ENCODE peak calls at places on chromosomes 13 and 19, in ten cellular contexts. One of them, this sample, is unnamed.

GRCh38 chr13:97385146-97385545 is 48.8 kb upstream of the RAP2A start:
- DNase-seq in NCI-H1436: no peak
- DNase-seq in HTR-8/SVneo: no peak
- DNase-seq in transverse colon: no peak
- DNase-seq in A172: no peak
- DNase-seq in stimulated activated naive CD8-positive, alpha-beta T cell treated with anti-CD3 and anti-CD28 coated beads, Interleukin-15, amount 100 ng/mL, for 72 hours: no peak
- DNase-seq in cardiac fibroblast: no peak
- DNase-seq in T-helper 9 cell: no peak
- DNase-seq in SW 1271: no peak
- DNase-seq in uterus: no peak
- DNase-seq in this sample: no peak

GRCh38 chr13:57557979-57558529 is 73.5 kb upstream of the PCDH17 start:
- DNase-seq in NCI-H1436: peak; percentile 18
- DNase-seq in HTR-8/SVneo: no peak
- DNase-seq in transverse colon: no peak
- DNase-seq in A172: no peak
- DNase-seq in stimulated activated naive CD8-positive, alpha-beta T cell treated with anti-CD3 and anti-CD28 coated beads, Interleukin-15, amount 100 ng/mL, for 72 hours: no peak
- DNase-seq in cardiac fibroblast: peak; percentile 9
- DNase-seq in T-helper 9 cell: no peak
- DNase-seq in SW 1271: no peak
- DNase-seq in uterus: no peak
- DNase-seq in this sample: no peak

GRCh38 chr19:45769821-45770191 is 754 bp upstream of the SIX5 start:
- DNase-seq in NCI-H1436: no peak
- DNase-seq in HTR-8/SVneo: no peak
- DNase-seq in transverse colon: peak; percentile 65
- DNase-seq in A172: peak; percentile 31
- DNase-seq in stimulated activated naive CD8-positive, alpha-beta T cell treated with anti-CD3 and anti-CD28 coated beads, Interleukin-15, amount 100 ng/mL, for 72 hours: peak; percentile 76
- DNase-seq in cardiac fibroblast: peak; percentile 65
- DNase-seq in T-helper 9 cell: peak; percentile 47
- DNase-seq in SW 1271: no peak
- DNase-seq in uterus: peak; percentile 72
- DNase-seq in this sample: peak; percentile 84

GRCh38 chr19:53980553-53981407 is 10.7 kb upstream of the CACNG6 start:
- DNase-seq in NCI-H1436: no peak
- DNase-seq in HTR-8/SVneo: peak; percentile 69
- DNase-seq in transverse colon: no peak
- DNase-seq in A172: peak; percentile 98
- DNase-seq in stimulated activated naive CD8-positive, alpha-beta T cell treated with anti-CD3 and anti-CD28 coated beads, Interleukin-15, amount 100 ng/mL, for 72 hours: no peak
- DNase-seq in cardiac fibroblast: peak; percentile 87
- DNase-seq in T-helper 9 cell: no peak
- DNase-seq in SW 1271: peak; percentile 60
- DNase-seq in uterus: no peak
- DNase-seq in this sample: no peak

GRCh38 chr19:55418185-55418584 is 10.6 kb upstream of the UBE2S start:
- DNase-seq in NCI-H1436: peak; percentile 71
- DNase-seq in HTR-8/SVneo: peak; percentile 89
- DNase-seq in transverse colon: peak; percentile 64
- DNase-seq in A172: peak; percentile 90
- DNase-seq in stimulated activated naive CD8-positive, alpha-beta T cell treated with anti-CD3 and anti-CD28 coated beads, Interleukin-15, amount 100 ng/mL, for 72 hours: peak; percentile 47
- DNase-seq in cardiac fibroblast: peak; percentile 89
- DNase-seq in T-helper 9 cell: peak; percentile 30
- DNase-seq in SW 1271: peak; percentile 32
- DNase-seq in uterus: peak; percentile 33
- DNase-seq in this sample: no peak

GRCh38 chr19:33868821-33869412 is 72.2 kb downstream of the KCTD15 start:
- DNase-seq in NCI-H1436: no peak
- DNase-seq in HTR-8/SVneo: no peak
- DNase-seq in transverse colon: peak; percentile 14
- DNase-seq in A172: no peak
- DNase-seq in stimulated activated naive CD8-positive, alpha-beta T cell treated with anti-CD3 and anti-CD28 coated beads, Interleukin-15, amount 100 ng/mL, for 72 hours: no peak
- DNase-seq in cardiac fibroblast: peak; percentile 13
- DNase-seq in T-helper 9 cell: no peak
- DNase-seq in SW 1271: no peak
- DNase-seq in uterus: peak; percentile 24
- DNase-seq in this sample: no peak

GRCh38 chr13:91045351-91046034 is 302.0 kb upstream of the MIR17HG start:
- DNase-seq in NCI-H1436: no peak
- DNase-seq in HTR-8/SVneo: peak; percentile 3
- DNase-seq in transverse colon: no peak
- DNase-seq in A172: peak; percentile 4
- DNase-seq in stimulated activated naive CD8-positive, alpha-beta T cell treated with anti-CD3 and anti-CD28 coated beads, Interleukin-15, amount 100 ng/mL, for 72 hours: no peak
- DNase-seq in cardiac fibroblast: no peak
- DNase-seq in T-helper 9 cell: no peak
- DNase-seq in SW 1271: no peak
- DNase-seq in uterus: no peak
- DNase-seq in this sample: no peak

GRCh38 chr19:15656467-15656866 is 15.8 kb downstream of the CYP4F3 start:
- DNase-seq in NCI-H1436: no peak
- DNase-seq in HTR-8/SVneo: no peak
- DNase-seq in transverse colon: no peak
- DNase-seq in A172: no peak
- DNase-seq in stimulated activated naive CD8-positive, alpha-beta T cell treated with anti-CD3 and anti-CD28 coated beads, Interleukin-15, amount 100 ng/mL, for 72 hours: no peak
- DNase-seq in cardiac fibroblast: no peak
- DNase-seq in T-helper 9 cell: no peak
- DNase-seq in SW 1271: no peak
- DNase-seq in uterus: no peak
- DNase-seq in this sample: no peak

GRCh38 chr13:43835701-43836100 is 43.8 kb downstream of the CCDC122 start:
- DNase-seq in NCI-H1436: no peak
- DNase-seq in HTR-8/SVneo: no peak
- DNase-seq in transverse colon: no peak
- DNase-seq in A172: peak; percentile 28
- DNase-seq in stimulated activated naive CD8-positive, alpha-beta T cell treated with anti-CD3 and anti-CD28 coated beads, Interleukin-15, amount 100 ng/mL, for 72 hours: no peak
- DNase-seq in cardiac fibroblast: peak; percentile 61
- DNase-seq in T-helper 9 cell: no peak
- DNase-seq in SW 1271: no peak
- DNase-seq in uterus: no peak
- DNase-seq in this sample: no peak

GRCh38 chr13:24606486-24607170 is 73.6 kb upstream of the ATP12A start:
- DNase-seq in NCI-H1436: no peak
- DNase-seq in HTR-8/SVneo: no peak
- DNase-seq in transverse colon: no peak
- DNase-seq in A172: no peak
- DNase-seq in stimulated activated naive CD8-positive, alpha-beta T cell treated with anti-CD3 and anti-CD28 coated beads, Interleukin-15, amount 100 ng/mL, for 72 hours: no peak
- DNase-seq in cardiac fibroblast: no peak
- DNase-seq in T-helper 9 cell: no peak
- DNase-seq in SW 1271: no peak
- DNase-seq in uterus: no peak
- DNase-seq in this sample: no peak

GRCh38 chr13:51230473-51231105 is 8.4 kb downstream of the FAM124A start:
- DNase-seq in NCI-H1436: no peak
- DNase-seq in HTR-8/SVneo: no peak
- DNase-seq in transverse colon: peak; percentile 53
- DNase-seq in A172: no peak
- DNase-seq in stimulated activated naive CD8-positive, alpha-beta T cell treated with anti-CD3 and anti-CD28 coated beads, Interleukin-15, amount 100 ng/mL, for 72 hours: no peak
- DNase-seq in cardiac fibroblast: peak; percentile 36
- DNase-seq in T-helper 9 cell: no peak
- DNase-seq in SW 1271: no peak
- DNase-seq in uterus: peak; percentile 83
- DNase-seq in this sample: peak; percentile 75

GRCh38 chr13:22948421-22948820 is 232.4 kb upstream of the SGCG start:
- DNase-seq in NCI-H1436: no peak
- DNase-seq in HTR-8/SVneo: no peak
- DNase-seq in transverse colon: no peak
- DNase-seq in A172: no peak
- DNase-seq in stimulated activated naive CD8-positive, alpha-beta T cell treated with anti-CD3 and anti-CD28 coated beads, Interleukin-15, amount 100 ng/mL, for 72 hours: no peak
- DNase-seq in cardiac fibroblast: no peak
- DNase-seq in T-helper 9 cell: no peak
- DNase-seq in SW 1271: no peak
- DNase-seq in uterus: no peak
- DNase-seq in this sample: peak; percentile 23

GRCh38 chr13:36555151-36555986 is 118.5 kb upstream of the SERTM1 start:
- DNase-seq in NCI-H1436: no peak
- DNase-seq in HTR-8/SVneo: no peak
- DNase-seq in transverse colon: no peak
- DNase-seq in A172: no peak
- DNase-seq in stimulated activated naive CD8-positive, alpha-beta T cell treated with anti-CD3 and anti-CD28 coated beads, Interleukin-15, amount 100 ng/mL, for 72 hours: no peak
- DNase-seq in cardiac fibroblast: no peak
- DNase-seq in T-helper 9 cell: no peak
- DNase-seq in SW 1271: no peak
- DNase-seq in uterus: no peak
- DNase-seq in this sample: no peak

GRCh38 chr13:87122551-87122950 is 548.6 kb upstream of the SLITRK5 start:
- DNase-seq in NCI-H1436: no peak
- DNase-seq in HTR-8/SVneo: no peak
- DNase-seq in transverse colon: no peak
- DNase-seq in A172: peak; percentile 22
- DNase-seq in stimulated activated naive CD8-positive, alpha-beta T cell treated with anti-CD3 and anti-CD28 coated beads, Interleukin-15, amount 100 ng/mL, for 72 hours: no peak
- DNase-seq in cardiac fibroblast: peak; percentile 38
- DNase-seq in T-helper 9 cell: no peak
- DNase-seq in SW 1271: no peak
- DNase-seq in uterus: no peak
- DNase-seq in this sample: no peak

GRCh38 chr19:12733369-12733896 is 1.1 kb downstream of the TRIR start:
- DNase-seq in NCI-H1436: no peak
- DNase-seq in HTR-8/SVneo: no peak
- DNase-seq in transverse colon: no peak
- DNase-seq in A172: peak; percentile 42
- DNase-seq in stimulated activated naive CD8-positive, alpha-beta T cell treated with anti-CD3 and anti-CD28 coated beads, Interleukin-15, amount 100 ng/mL, for 72 hours: peak; percentile 50
- DNase-seq in cardiac fibroblast: peak; percentile 59
- DNase-seq in T-helper 9 cell: no peak
- DNase-seq in SW 1271: no peak
- DNase-seq in uterus: no peak
- DNase-seq in this sample: no peak

GRCh38 chr19:16260160-16260793 is 62.6 kb downstream of the AP1M1 start:
- DNase-seq in NCI-H1436: no peak
- DNase-seq in HTR-8/SVneo: no peak
- DNase-seq in transverse colon: no peak
- DNase-seq in A172: no peak
- DNase-seq in stimulated activated naive CD8-positive, alpha-beta T cell treated with anti-CD3 and anti-CD28 coated beads, Interleukin-15, amount 100 ng/mL, for 72 hours: no peak
- DNase-seq in cardiac fibroblast: no peak
- DNase-seq in T-helper 9 cell: no peak
- DNase-seq in SW 1271: no peak
- DNase-seq in uterus: no peak
- DNase-seq in this sample: no peak

GRCh38 chr13:42807866-42808265 is 26.5 kb downstream of the FAM216B start:
- DNase-seq in NCI-H1436: no peak
- DNase-seq in HTR-8/SVneo: peak; percentile 9
- DNase-seq in transverse colon: no peak
- DNase-seq in A172: peak; percentile 37
- DNase-seq in stimulated activated naive CD8-positive, alpha-beta T cell treated with anti-CD3 and anti-CD28 coated beads, Interleukin-15, amount 100 ng/mL, for 72 hours: no peak
- DNase-seq in cardiac fibroblast: peak; percentile 81
- DNase-seq in T-helper 9 cell: no peak
- DNase-seq in SW 1271: no peak
- DNase-seq in uterus: no peak
- DNase-seq in this sample: no peak